ENCODE peak calls at places on chromosome 1, in seven cellular contexts. X, E, Q, B, V, Y and D are unnamed samples.
A peak's percentile ranks its signal among the peaks of the same experiment; 100 is the strongest.

GRCh38 chr1:6969106-6969505 is 183.9 kb downstream of the CAMTA1 start:
- DNase-seq in X (no peak), E (no peak), Q (no peak), B (no peak), V (no peak), Y (peak; percentile 11), D (no peak)

GRCh38 chr1:75472089-75472970 is 138.6 kb downstream of the SLC44A5 start:
- DNase-seq in X (no peak), E (peak; percentile 35), Q (no peak), B (no peak), V (peak; percentile 77), Y (no peak), D (no peak)

GRCh38 chr1:62407398-62408009 is 29.3 kb upstream of the USP1 start:
- DNase-seq in X (no peak), E (peak; percentile 46), Q (peak; percentile 33), B (peak; percentile 53), V (peak; percentile 51), Y (peak; percentile 65), D (peak; percentile 55)

GRCh38 chr1:155978325-155978972 is at the start of gene ARHGEF2:
- DNase-seq in X (no peak), E (peak; percentile 50), Q (no peak), B (no peak), V (peak; percentile 88), Y (peak; percentile 91), D (no peak)

GRCh38 chr1:201693887-201694614 is 134.9 kb upstream of the IPO9 start:
- DNase-seq in X (no peak), E (no peak), Q (no peak), B (no peak), V (no peak), Y (peak; percentile 41), D (no peak)

GRCh38 chr1:167912294-167912693 is 1.6 kb downstream of the ADCY10 start:
- DNase-seq in X (no peak), E (no peak), Q (no peak), B (no peak), V (no peak), Y (no peak), D (no peak)

GRCh38 chr1:203649551-203650011 is 22.9 kb downstream of the ATP2B4 start:
- DNase-seq in X (no peak), E (no peak), Q (no peak), B (no peak), V (no peak), Y (no peak), D (no peak)

GRCh38 chr1:1763657-1764621 is 14.3 kb downstream of the NADK start:
- DNase-seq in X (no peak), E (no peak), Q (no peak), B (no peak), V (no peak), Y (no peak), D (no peak)

GRCh38 chr1:151858030-151858746 is 4.7 kb upstream of the THEM5 start:
- DNase-seq in X (no peak), E (no peak), Q (no peak), B (no peak), V (no peak), Y (no peak), D (no peak)

GRCh38 chr1:56545711-56546110 is 33.7 kb downstream of the PLPP3 start:
- DNase-seq in X (no peak), E (no peak), Q (no peak), B (no peak), V (no peak), Y (no peak), D (no peak)

GRCh38 chr1:56550132-56550531 is 29.2 kb downstream of the PLPP3 start:
- DNase-seq in X (no peak), E (peak; percentile 45), Q (no peak), B (no peak), V (no peak), Y (no peak), D (no peak)

GRCh38 chr1:56547473-56547872 is 31.9 kb downstream of the PLPP3 start:
- DNase-seq in X (no peak), E (no peak), Q (no peak), B (no peak), V (no peak), Y (no peak), D (no peak)

GRCh38 chr1:56547977-56548376 is 31.4 kb downstream of the PLPP3 start:
- DNase-seq in X (no peak), E (no peak), Q (no peak), B (peak; percentile 39), V (no peak), Y (no peak), D (no peak)

DNA sequence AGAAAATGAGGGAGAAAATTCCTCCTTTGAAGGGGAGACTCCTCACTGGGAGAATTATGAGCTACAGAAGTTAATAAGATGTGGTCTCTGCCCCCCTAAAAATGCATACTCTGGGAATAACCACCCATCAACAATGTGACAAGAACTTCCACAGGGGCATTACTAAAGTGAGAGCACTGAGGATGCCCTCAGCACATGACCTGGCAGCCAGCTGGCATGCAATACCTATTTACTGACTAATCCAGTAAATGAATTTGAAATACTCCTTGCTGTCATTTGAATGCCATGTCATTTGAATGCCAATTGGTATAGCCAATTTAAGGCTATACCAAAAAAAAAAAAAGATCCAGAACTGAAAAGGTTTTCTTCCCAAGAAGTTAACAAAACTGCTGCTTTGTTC is 30.8 kb downstream of the PLPP3 start:
- DNase-seq in X (no peak), E (no peak), Q (no peak), B (no peak), V (no peak), Y (no peak), D (no peak)
- H3K9ac ChIP-seq in X (no peak overlapping the region), E (no peak overlapping the region), Q (no peak overlapping the region), B (no peak overlapping the region), V (no peak overlapping the region), Y (no peak overlapping the region), D (no peak overlapping the region)

DNA sequence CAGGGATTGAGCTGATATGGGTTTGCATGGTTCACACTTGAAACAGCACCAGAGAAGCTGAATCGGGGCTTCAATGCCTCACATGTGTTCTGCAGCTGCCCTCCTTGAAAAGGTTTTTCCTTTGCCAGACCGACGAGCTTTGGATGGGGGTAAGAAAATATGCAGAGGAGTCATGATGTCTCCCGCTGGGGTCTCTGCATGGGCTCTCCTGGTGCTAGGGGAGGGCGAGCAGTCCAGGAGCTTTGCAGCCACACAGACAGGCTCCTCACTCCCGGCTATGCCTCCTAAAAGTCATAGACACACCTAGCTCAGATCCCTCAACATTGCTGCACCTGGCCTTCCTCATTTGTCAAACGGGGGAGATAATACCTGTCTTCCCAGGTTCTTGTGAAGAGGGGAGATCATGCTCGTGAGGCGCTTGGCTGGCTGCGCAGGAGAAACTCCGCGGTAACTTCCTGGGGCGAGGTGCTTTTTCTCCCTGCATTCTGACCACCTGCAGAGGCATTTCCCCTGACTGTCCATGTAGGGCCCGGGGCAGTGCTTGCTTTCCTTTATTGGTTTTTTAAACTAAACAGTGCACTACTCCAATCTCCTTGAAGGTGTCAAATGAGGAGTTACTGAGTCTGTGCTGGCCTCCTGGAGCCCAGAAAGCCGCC is 112.4 kb downstream of the PLXNA2 start:
- DNase-seq in X (no peak), E (no peak), Q (no peak), B (no peak), V (no peak), Y (no peak), D (no peak)
- H3K27ac ChIP-seq in X (no peak overlapping the region), E (no peak overlapping the region), Q (no peak overlapping the region), B (no peak overlapping the region), V (no peak overlapping the region), Y (no peak overlapping the region), D (peak overlapping the region; percentile 5)

DNA sequence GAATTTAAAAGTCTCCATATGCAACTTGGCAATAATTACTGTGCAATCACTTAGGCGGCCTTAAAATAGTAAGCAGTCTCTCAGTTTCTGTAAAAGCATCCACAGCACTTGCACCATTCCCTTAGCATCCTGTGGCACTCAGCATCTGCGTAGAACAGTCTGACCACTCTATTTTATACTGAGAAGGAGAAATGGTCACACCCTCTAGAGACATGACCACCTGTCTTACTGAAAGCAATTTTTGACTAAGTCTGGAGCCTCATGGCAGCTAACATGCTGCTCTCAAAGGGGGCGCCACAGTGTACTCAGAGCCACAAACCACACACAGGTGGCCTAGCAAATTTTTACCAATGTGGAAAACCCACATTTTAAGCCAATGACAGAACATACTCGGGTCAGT is 62.0 kb downstream of the KCNK1 start:
- DNase-seq in X (peak; percentile 75), E (no peak), Q (no peak), B (no peak), V (no peak), Y (no peak), D (no peak)
- TF ChIP-seq POLR2AphosphoS5 in X (no peak), E (no peak), Q (no peak), B (no peak), V (no peak), Y (no peak), D (no peak)

GRCh38 chr1:32717503-32717902 is 14.9 kb upstream of the SYNC start:
- DNase-seq in X (no peak), E (no peak), Q (no peak), B (no peak), V (no peak), Y (no peak), D (no peak)

GRCh38 chr1:32716312-32717126 is 13.9 kb upstream of the SYNC start:
- DNase-seq in X (no peak), E (no peak), Q (peak; percentile 89), B (peak; percentile 89), V (peak; percentile 95), Y (peak; percentile 70), D (no peak)

GRCh38 chr1:32715901-32716311 is 13.3 kb upstream of the SYNC start:
- DNase-seq in X (no peak), E (no peak), Q (no peak), B (no peak), V (no peak), Y (no peak), D (no peak)

GRCh38 chr1:32719681-32720275 is 17.2 kb upstream of the SYNC start:
- DNase-seq in X (no peak), E (no peak), Q (no peak), B (no peak), V (no peak), Y (no peak), D (no peak)

DNA sequence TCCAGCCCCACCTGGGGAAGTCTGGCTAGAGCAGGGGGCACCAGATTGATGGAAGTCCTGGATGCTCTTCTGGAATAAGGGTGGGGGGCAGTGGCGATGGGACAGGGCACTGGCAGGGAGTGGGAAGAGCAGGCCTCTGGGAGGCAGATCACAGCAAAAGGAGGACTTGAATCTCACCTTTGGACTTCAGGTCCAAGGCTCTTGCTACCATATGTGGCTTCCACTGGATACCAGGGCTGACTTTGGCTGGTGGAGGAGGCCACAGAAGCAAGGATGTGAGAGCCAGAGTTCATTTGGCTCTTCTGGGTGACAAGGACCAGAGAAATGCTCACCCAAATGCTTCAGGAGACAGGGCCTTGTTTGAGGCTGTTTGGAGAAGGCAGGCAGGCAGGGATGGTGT is 16.0 kb upstream of the SYNC start:
- DNase-seq in X (no peak), E (no peak), Q (no peak), B (no peak), V (no peak), Y (no peak), D (no peak)
- H3K9ac ChIP-seq in X (no peak overlapping the region), E (no peak overlapping the region), Q (no peak overlapping the region), B (peak overlapping the region; percentile 30), V (no peak overlapping the region), Y (no peak overlapping the region), D (no peak overlapping the region)

DNA sequence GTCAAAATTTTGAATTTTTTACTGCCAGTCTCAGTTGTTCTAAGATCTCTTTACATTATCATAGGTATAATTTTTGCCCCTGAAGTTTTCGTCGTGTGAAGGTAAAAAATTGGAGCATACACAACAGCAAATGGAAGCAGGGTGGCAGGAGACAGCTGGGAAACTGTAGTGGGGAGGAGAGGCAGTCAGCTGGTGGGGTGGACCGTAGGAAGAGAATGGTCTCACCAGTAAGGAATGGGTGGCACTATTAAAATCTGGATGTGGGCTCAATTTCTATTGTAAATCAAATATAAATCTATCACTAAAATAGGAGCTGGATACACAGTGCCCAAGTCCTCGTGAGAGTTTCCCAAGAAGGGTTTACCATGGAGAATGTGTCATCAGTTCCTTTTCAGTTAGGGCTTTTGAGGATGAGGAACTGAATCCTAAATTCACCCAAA is 10.3 kb upstream of the IRF2BP2 start:
- DNase-seq in X (no peak), E (no peak), Q (no peak), B (no peak), V (no peak), Y (no peak), D (no peak)
- H3K27ac ChIP-seq in X (no peak overlapping the region), E (no peak overlapping the region), Q (no peak overlapping the region), B (peak overlapping the region; percentile 99), V (no peak overlapping the region), Y (peak overlapping the region; percentile 95), D (no peak overlapping the region)